ENCODE peak calls at places on chromosomes 7 and 10, in eight cellular contexts. One of them, this sample, is unnamed.

GRCh38 chr10:80501381-80501912 is 36.3 kb upstream of the SH2D4B start:
- DNase-seq in esophagus squamous epithelium: no peak
- DNase-seq in right lobe of liver: no peak
- DNase-seq in Peyer's patch: no peak
- DNase-seq in IMR-90: no peak
- DNase-seq in spleen: peak
- DNase-seq in lower leg skin: no peak
- DNase-seq in ovary: no peak
- DNase-seq in this sample: no peak

GRCh38 chr10:13724484-13724883 is 137.7 kb downstream of the PRPF18 start:
- DNase-seq in Peyer's patch: no peak
- DNase-seq in esophagus squamous epithelium: no peak
- DNase-seq in right lobe of liver: no peak
- DNase-seq in spleen: no peak
- DNase-seq in lower leg skin: no peak
- DNase-seq in ovary: peak
- DNase-seq in IMR-90: peak
- DNase-seq in this sample: no peak

GRCh38 chr10:79234391-79235318 is 112.6 kb upstream of the PPIF start:
- DNase-seq in lower leg skin: no peak
- DNase-seq in spleen: no peak
- DNase-seq in esophagus squamous epithelium: no peak
- DNase-seq in right lobe of liver: no peak
- DNase-seq in ovary: no peak
- DNase-seq in Peyer's patch: no peak
- DNase-seq in IMR-90: peak
- DNase-seq in this sample: no peak

GRCh38 chr10:121570316-121570715 is 27.9 kb downstream of the FGFR2 start:
- DNase-seq in ovary: no peak
- DNase-seq in right lobe of liver: no peak
- DNase-seq in spleen: no peak
- DNase-seq in Peyer's patch: no peak
- DNase-seq in lower leg skin: no peak
- DNase-seq in esophagus squamous epithelium: no peak
- DNase-seq in IMR-90: no peak
- DNase-seq in this sample: no peak

GRCh38 chr10:96618648-96619047 is 31.8 kb upstream of the TM9SF3 start:
- DNase-seq in esophagus squamous epithelium: no peak
- DNase-seq in Peyer's patch: no peak
- DNase-seq in IMR-90: no peak
- DNase-seq in right lobe of liver: no peak
- DNase-seq in spleen: no peak
- DNase-seq in lower leg skin: no peak
- DNase-seq in ovary: peak
- DNase-seq in this sample: no peak

GRCh38 chr10:99777918-99778716 is 4.3 kb upstream of the ABCC2 start:
- DNase-seq in IMR-90: no peak
- DNase-seq in lower leg skin: no peak
- DNase-seq in spleen: no peak
- DNase-seq in right lobe of liver: no peak
- DNase-seq in ovary: no peak
- DNase-seq in esophagus squamous epithelium: no peak
- DNase-seq in Peyer's patch: no peak
- DNase-seq in this sample: no peak

GRCh38 chr7:27112960-27113949 is 10.8 kb upstream of the HOXA2 start:
- DNase-seq in Peyer's patch: peak
- DNase-seq in IMR-90: peak
- DNase-seq in right lobe of liver: peak
- DNase-seq in spleen: no peak
- DNase-seq in ovary: peak
- DNase-seq in lower leg skin: no peak
- DNase-seq in esophagus squamous epithelium: no peak
- DNase-seq in this sample: peak

GRCh38 chr10:128710795-128711183 is 584.6 kb upstream of the MKI67 start:
- DNase-seq in IMR-90: no peak
- DNase-seq in spleen: no peak
- DNase-seq in right lobe of liver: no peak
- DNase-seq in ovary: no peak
- DNase-seq in esophagus squamous epithelium: no peak
- DNase-seq in Peyer's patch: no peak
- DNase-seq in lower leg skin: no peak
- DNase-seq in this sample: no peak

GRCh38 chr10:48249763-48250351 is 24.6 kb downstream of the FRMPD2 start:
- DNase-seq in IMR-90: no peak
- DNase-seq in lower leg skin: peak
- DNase-seq in right lobe of liver: no peak
- DNase-seq in Peyer's patch: no peak
- DNase-seq in esophagus squamous epithelium: no peak
- DNase-seq in spleen: no peak
- DNase-seq in ovary: no peak
- DNase-seq in this sample: no peak

GRCh38 chr7:128176696-128177095 is 64.4 kb upstream of the LEP start:
- DNase-seq in esophagus squamous epithelium: no peak
- DNase-seq in Peyer's patch: no peak
- DNase-seq in ovary: no peak
- DNase-seq in IMR-90: no peak
- DNase-seq in spleen: no peak
- DNase-seq in lower leg skin: peak
- DNase-seq in right lobe of liver: no peak
- DNase-seq in this sample: no peak

GRCh38 chr10:3099291-3100092 is 32.1 kb downstream of the PFKP start:
- DNase-seq in esophagus squamous epithelium: no peak
- DNase-seq in right lobe of liver: no peak
- DNase-seq in Peyer's patch: no peak
- DNase-seq in ovary: no peak
- DNase-seq in spleen: no peak
- DNase-seq in lower leg skin: no peak
- DNase-seq in IMR-90: peak
- DNase-seq in this sample: no peak

GRCh38 chr7:87498893-87499292 is 23.4 kb upstream of the ABCB4 start:
- DNase-seq in esophagus squamous epithelium: no peak
- DNase-seq in IMR-90: no peak
- DNase-seq in right lobe of liver: no peak
- DNase-seq in ovary: no peak
- DNase-seq in spleen: no peak
- DNase-seq in Peyer's patch: no peak
- DNase-seq in lower leg skin: no peak
- DNase-seq in this sample: no peak

GRCh38 chr10:129971381-129972144 is 7.5 kb upstream of the EBF3 start:
- DNase-seq in Peyer's patch: peak
- DNase-seq in lower leg skin: no peak
- DNase-seq in esophagus squamous epithelium: no peak
- DNase-seq in spleen: peak
- DNase-seq in ovary: peak
- DNase-seq in right lobe of liver: peak
- DNase-seq in IMR-90: peak
- DNase-seq in this sample: no peak

GRCh38 chr7:135673360-135673706 is 11.0 kb downstream of the STMP1 start:
- DNase-seq in IMR-90: peak
- DNase-seq in lower leg skin: no peak
- DNase-seq in spleen: no peak
- DNase-seq in ovary: no peak
- DNase-seq in esophagus squamous epithelium: no peak
- DNase-seq in right lobe of liver: no peak
- DNase-seq in Peyer's patch: no peak
- DNase-seq in this sample: no peak

GRCh38 chr7:100428967-100429636 is 529 bp upstream of the MEPCE start:
- DNase-seq in spleen: peak
- DNase-seq in Peyer's patch: peak
- DNase-seq in ovary: peak
- DNase-seq in IMR-90: peak
- DNase-seq in right lobe of liver: peak
- DNase-seq in esophagus squamous epithelium: peak
- DNase-seq in lower leg skin: peak
- DNase-seq in this sample: peak
- TF ChIP-seq POLR2A in spleen: peak
- TF ChIP-seq POLR2A in Peyer's patch: peak
- TF ChIP-seq POLR2A in ovary: peak
- TF ChIP-seq POLR2A in IMR-90: peak
- TF ChIP-seq POLR2A in right lobe of liver: peak
- TF ChIP-seq POLR2A in esophagus squamous epithelium: peak
- TF ChIP-seq POLR2A in lower leg skin: no peak
- TF ChIP-seq POLR2A in this sample: peak

DNA sequence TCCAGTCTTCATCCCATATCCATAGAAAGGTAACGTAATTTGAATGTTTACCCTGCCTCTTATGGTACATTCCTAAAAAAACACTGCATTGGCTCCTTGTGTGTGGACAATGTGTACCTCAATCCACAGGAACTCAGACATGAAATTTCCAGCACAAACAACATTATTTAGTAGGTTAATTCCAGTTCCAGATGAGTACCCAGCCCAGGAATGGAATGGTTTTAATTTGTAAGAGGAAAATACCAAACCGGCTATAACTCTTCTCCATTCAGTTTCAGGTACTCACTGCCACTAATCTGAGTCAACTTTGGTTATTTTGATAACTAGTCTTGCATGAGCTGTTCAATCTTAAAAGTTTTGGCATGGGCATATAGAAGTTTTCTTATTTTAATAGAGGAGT is 39.0 kb downstream of the TFPI2 start:
- DNase-seq in IMR-90: peak
- DNase-seq in esophagus squamous epithelium: no peak
- DNase-seq in Peyer's patch: no peak
- DNase-seq in right lobe of liver: no peak
- DNase-seq in spleen: no peak
- DNase-seq in ovary: no peak
- DNase-seq in lower leg skin: no peak
- DNase-seq in this sample: no peak
- H3K4me3 ChIP-seq in IMR-90: no peak
- H3K4me3 ChIP-seq in esophagus squamous epithelium: no peak
- H3K4me3 ChIP-seq in Peyer's patch: no peak
- H3K4me3 ChIP-seq in right lobe of liver: no peak
- H3K4me3 ChIP-seq in spleen: no peak
- H3K4me3 ChIP-seq in ovary: no peak
- H3K4me3 ChIP-seq in lower leg skin: no peak
- H3K4me3 ChIP-seq in this sample: no peak

GRCh38 chr7:20217193-20217948 is at the start of gene MACC1:
- DNase-seq in ovary: no peak
- DNase-seq in spleen: peak
- DNase-seq in Peyer's patch: peak
- DNase-seq in lower leg skin: no peak
- DNase-seq in IMR-90: no peak
- DNase-seq in right lobe of liver: peak
- DNase-seq in esophagus squamous epithelium: peak
- DNase-seq in this sample: no peak
- TF ChIP-seq POLR2A in ovary: no peak
- TF ChIP-seq POLR2A in spleen: no peak
- TF ChIP-seq POLR2A in Peyer's patch: peak
- TF ChIP-seq POLR2A in lower leg skin: no peak
- TF ChIP-seq POLR2A in IMR-90: no peak
- TF ChIP-seq POLR2A in right lobe of liver: no peak
- TF ChIP-seq POLR2A in esophagus squamous epithelium: peak
- TF ChIP-seq POLR2A in this sample: no peak

GRCh38 chr10:32318476-32318896 is 28.5 kb downstream of the EPC1 start:
- DNase-seq in ovary: no peak
- DNase-seq in right lobe of liver: no peak
- DNase-seq in IMR-90: no peak
- DNase-seq in Peyer's patch: no peak
- DNase-seq in lower leg skin: no peak
- DNase-seq in spleen: no peak
- DNase-seq in esophagus squamous epithelium: no peak
- DNase-seq in this sample: no peak

GRCh38 chr10:32315426-32315825 is 31.5 kb downstream of the EPC1 start:
- DNase-seq in lower leg skin: no peak
- DNase-seq in spleen: no peak
- DNase-seq in IMR-90: no peak
- DNase-seq in ovary: no peak
- DNase-seq in esophagus squamous epithelium: no peak
- DNase-seq in Peyer's patch: no peak
- DNase-seq in right lobe of liver: no peak
- DNase-seq in this sample: no peak

GRCh38 chr10:32321016-32321631 is 25.8 kb downstream of the EPC1 start:
- DNase-seq in ovary: no peak
- DNase-seq in esophagus squamous epithelium: no peak
- DNase-seq in spleen: no peak
- DNase-seq in Peyer's patch: no peak
- DNase-seq in IMR-90: no peak
- DNase-seq in lower leg skin: no peak
- DNase-seq in right lobe of liver: no peak
- DNase-seq in this sample: no peak

GRCh38 chr10:32314588-32314987 is 32.4 kb downstream of the EPC1 start:
- DNase-seq in esophagus squamous epithelium: no peak
- DNase-seq in IMR-90: no peak
- DNase-seq in spleen: no peak
- DNase-seq in lower leg skin: no peak
- DNase-seq in Peyer's patch: no peak
- DNase-seq in right lobe of liver: no peak
- DNase-seq in ovary: no peak
- DNase-seq in this sample: no peak

GRCh38 chr10:32317795-32318194 is 29.2 kb downstream of the EPC1 start:
- DNase-seq in lower leg skin: no peak
- DNase-seq in spleen: no peak
- DNase-seq in Peyer's patch: no peak
- DNase-seq in esophagus squamous epithelium: no peak
- DNase-seq in IMR-90: no peak
- DNase-seq in right lobe of liver: no peak
- DNase-seq in ovary: no peak
- DNase-seq in this sample: no peak
- H3K4me3 ChIP-seq in lower leg skin: no peak
- H3K4me3 ChIP-seq in spleen: no peak
- H3K4me3 ChIP-seq in Peyer's patch: no peak
- H3K4me3 ChIP-seq in esophagus squamous epithelium: no peak
- H3K4me3 ChIP-seq in IMR-90: no peak
- H3K4me3 ChIP-seq in right lobe of liver: no peak
- H3K4me3 ChIP-seq in ovary: no peak
- H3K4me3 ChIP-seq in this sample: no peak

DNA sequence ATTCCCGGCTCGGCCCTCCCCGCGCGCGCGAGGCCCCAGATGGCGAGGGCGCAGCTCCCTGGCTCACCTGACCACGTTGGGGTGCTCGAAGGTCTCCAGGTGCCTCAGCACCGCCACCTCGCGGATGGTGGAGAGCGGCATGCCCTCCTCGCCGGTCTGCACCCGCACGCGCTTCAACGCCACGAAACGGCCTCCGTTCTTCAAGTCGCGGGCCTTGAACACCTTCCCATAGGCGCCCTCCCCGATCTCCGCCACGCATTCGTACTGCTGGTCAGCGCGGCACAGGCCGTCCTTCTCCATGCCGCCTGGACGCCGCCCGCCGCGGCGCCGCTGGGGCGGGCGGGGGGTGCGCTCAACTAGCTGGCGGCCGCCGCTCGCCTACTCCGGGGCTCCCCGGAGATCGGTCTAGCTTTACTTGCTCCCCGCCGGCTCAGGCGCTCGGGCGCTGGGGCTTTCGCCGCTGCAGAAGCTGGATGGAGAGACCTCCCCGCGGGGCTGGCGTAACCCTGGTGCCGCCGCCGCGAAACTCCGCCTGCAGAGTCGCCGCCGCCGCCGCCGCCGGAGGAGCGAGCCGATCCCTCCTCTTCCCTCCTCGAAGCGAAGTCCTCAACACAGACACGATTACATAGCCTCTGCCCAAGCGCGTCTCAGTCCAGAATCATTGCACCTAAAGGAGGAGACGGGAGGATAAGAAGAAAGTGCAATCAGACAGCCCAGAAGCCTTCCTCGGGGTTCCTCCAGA is 3.2 kb downstream of the CDK6 start:
- DNase-seq in right lobe of liver: peak
- DNase-seq in Peyer's patch: peak
- DNase-seq in esophagus squamous epithelium: peak
- DNase-seq in lower leg skin: peak
- DNase-seq in ovary: peak
- DNase-seq in IMR-90: peak
- DNase-seq in spleen: peak
- DNase-seq in this sample: peak
- TF ChIP-seq POLR2A in right lobe of liver: no peak
- TF ChIP-seq POLR2A in Peyer's patch: peak
- TF ChIP-seq POLR2A in esophagus squamous epithelium: peak
- TF ChIP-seq POLR2A in lower leg skin: no peak
- TF ChIP-seq POLR2A in ovary: no peak
- TF ChIP-seq POLR2A in IMR-90: peak
- TF ChIP-seq POLR2A in spleen: no peak
- TF ChIP-seq POLR2A in this sample: no peak

This sample was measured in suprapubic skin.